ENCODE peak calls at places on chromosome 1, in eight cellular contexts. K is SW480; S is activated T-helper 1 cell treated with anti-CD3 and anti-CD28 coated beads, Interleukin-12 subunit alpha, Interleukin-12 subunit beta, Interleukin-2, Interleukin-4 antibody, amounts not matched to agents 30 ng/mL and 10 ng/mL and 1 ng/mL, durations not matched to agents 14 hours and 24 hours and 36 hours; R is activated CD4-positive, alpha-beta T cell treated with anti-CD3 and anti-CD28 coated beads, Interleukin-2, amount 10 ng/mL, durations not matched to agents 7 days and 5 days; V is HS-27A; Z is fibroblast of lung; J is stimulated activated CD8-positive, alpha-beta memory T cell treated with anti-CD3 and anti-CD28 coated beads, Interleukin-12 subunit alpha, Interleukin-12 subunit beta, amount 100 ng/mL, for 4 hours; F is stimulated activated CD4-positive, alpha-beta T cell treated with anti-CD3 and anti-CD28 coated beads, Interleukin-1b, Interleukin-23, amount 100 ng/mL, for 1 hour. X is an unnamed sample.

GRCh38 chr1:6475381-6476133 is 9.6 kb upstream of the TNFRSF25 start:
- DNase-seq in K (peak), S (peak), R (peak), V (no peak), Z (no peak), J (peak), F (peak), X (no peak)

GRCh38 chr1:65267291-65268087 is 41.9 kb upstream of the DNAJC6 start:
- DNase-seq in K (no peak), S (no peak), R (no peak), V (no peak), Z (no peak), J (no peak), F (no peak), X (no peak)

GRCh38 chr1:164932580-164932979 is 373.6 kb downstream of the PBX1 start:
- DNase-seq in K (no peak), S (no peak), R (no peak), V (no peak), Z (no peak), J (no peak), F (no peak), X (no peak)

GRCh38 chr1:58618303-58618702 is 41.3 kb upstream of the TACSTD2 start:
- DNase-seq in K (peak), S (no peak), R (peak), V (peak), Z (peak), J (no peak), F (no peak), X (peak)

GRCh38 chr1:243621973-243622372 is 228.1 kb downstream of the AKT3 start:
- DNase-seq in K (no peak), S (no peak), R (no peak), V (no peak), Z (peak), J (no peak), F (no peak), X (no peak)

GRCh38 chr1:25148673-25149300 is 83.5 kb downstream of the SYF2 start:
- DNase-seq in K (peak), S (peak), R (peak), V (no peak), Z (peak), J (no peak), F (no peak), X (no peak)

GRCh38 chr1:19639999-19640362 is 4.1 kb upstream of the NBL1 start:
- DNase-seq in K (no peak), S (no peak), R (no peak), V (no peak), Z (no peak), J (no peak), F (no peak), X (no peak)

GRCh38 chr1:168223681-168224515 is 1.9 kb upstream of the SFT2D2 start:
- DNase-seq in K (no peak), S (no peak), R (no peak), V (no peak), Z (no peak), J (no peak), F (no peak), X (no peak)

GRCh38 chr1:160726498-160727391 is 12.3 kb upstream of the SLAMF7 start:
- DNase-seq in K (peak), S (no peak), R (peak), V (no peak), Z (peak), J (no peak), F (no peak), X (no peak)

GRCh38 chr1:56073614-56074356 is 505.6 kb downstream of the PLPP3 start:
- DNase-seq in K (no peak), S (no peak), R (no peak), V (no peak), Z (peak), J (no peak), F (no peak), X (peak)

GRCh38 chr1:150973826-150974579 is 632 bp downstream of the CERS2 start:
- DNase-seq in K (peak), S (peak), R (peak), V (no peak), Z (peak), J (peak), F (no peak), X (no peak)

GRCh38 chr1:242579528-242580235 is 55.2 kb upstream of the PLD5 start:
- DNase-seq in K (no peak), S (no peak), R (no peak), V (no peak), Z (no peak), J (no peak), F (no peak), X (no peak)

GRCh38 chr1:117708323-117709288 is 102.8 kb downstream of the TENT5C start:
- DNase-seq in K (no peak), S (no peak), R (no peak), V (no peak), Z (no peak), J (no peak), F (no peak), X (no peak)

GRCh38 chr1:88068407-88068806 is 615.7 kb upstream of the PKN2 start:
- DNase-seq in K (no peak), S (no peak), R (no peak), V (no peak), Z (no peak), J (no peak), F (no peak), X (no peak)

GRCh38 chr1:238745069-238745468 is 641.3 kb upstream of the CHRM3 start:
- DNase-seq in K (no peak), S (no peak), R (no peak), V (no peak), Z (no peak), J (no peak), F (no peak), X (no peak)

GRCh38 chr1:29460211-29460610 is 223.9 kb downstream of the PTPRU start:
- DNase-seq in K (no peak), S (no peak), R (no peak), V (no peak), Z (no peak), J (no peak), F (no peak), X (no peak)

GRCh38 chr1:119005870-119006405 is 17.8 kb upstream of the TBX15 start:
- DNase-seq in K (no peak), S (no peak), R (no peak), V (no peak), Z (no peak), J (no peak), F (no peak), X (no peak)

GRCh38 chr1:151975311-151976014 is 18.2 kb downstream of the S100A10 start:
- DNase-seq in K (no peak), S (no peak), R (no peak), V (no peak), Z (no peak), J (no peak), F (no peak), X (no peak)

GRCh38 chr1:114112775-114113174 is 40.9 kb downstream of the SYT6 start:
- DNase-seq in K (no peak), S (no peak), R (no peak), V (no peak), Z (no peak), J (no peak), F (no peak), X (no peak)

GRCh38 chr1:236681184-236681583 is 5.1 kb upstream of the ACTN2 start:
- DNase-seq in K (no peak), S (no peak), R (no peak), V (no peak), Z (no peak), J (no peak), F (no peak), X (no peak)

GRCh38 chr1:201450721-201451291 is 18.2 kb downstream of the PHLDA3 start:
- DNase-seq in K (peak), S (peak), R (no peak), V (no peak), Z (peak), J (no peak), F (no peak), X (peak)

GRCh38 chr1:3399732-3400131 is 54.7 kb upstream of the ARHGEF16 start:
- DNase-seq in K (no peak), S (no peak), R (no peak), V (no peak), Z (peak), J (no peak), F (no peak), X (no peak)

GRCh38 chr1:185345913-185346717 is 29.1 kb upstream of the IVNS1ABP start:
- DNase-seq in K (no peak), S (no peak), R (no peak), V (no peak), Z (no peak), J (no peak), F (no peak), X (no peak)

GRCh38 chr1:70442486-70442885 is 31.4 kb downstream of the CTH start:
- DNase-seq in K (no peak), S (no peak), R (no peak), V (no peak), Z (no peak), J (no peak), F (no peak), X (no peak)

GRCh38 chr1:84996846-84997666 is at the start of gene MCOLN2:
- DNase-seq in K (peak), S (peak), R (peak), V (no peak), Z (peak), J (peak), F (no peak), X (no peak)

GRCh38 chr1:151713874-151714273 is 2.7 kb downstream of the CELF3 start:
- DNase-seq in K (no peak), S (no peak), R (no peak), V (no peak), Z (no peak), J (no peak), F (no peak), X (no peak)

GRCh38 chr1:41366428-41367101 is 5.3 kb downstream of the FOXO6 start:
- DNase-seq in K (no peak), S (no peak), R (peak), V (no peak), Z (no peak), J (peak), F (no peak), X (no peak)

GRCh38 chr1:242784807-242785206 is 260.3 kb upstream of the PLD5 start:
- DNase-seq in K (no peak), S (no peak), R (no peak), V (peak), Z (peak), J (no peak), F (no peak), X (no peak)

GRCh38 chr1:246559310-246559709 is 6.8 kb downstream of the TFB2M start:
- DNase-seq in K (no peak), S (no peak), R (no peak), V (no peak), Z (no peak), J (no peak), F (no peak), X (no peak)

GRCh38 chr1:152442291-152442690 is 28.2 kb upstream of the CRNN start:
- DNase-seq in K (no peak), S (no peak), R (no peak), V (no peak), Z (no peak), J (no peak), F (no peak), X (no peak)

GRCh38 chr1:207647966-207648906 is 3.3 kb downstream of the CR1L start:
- DNase-seq in K (no peak), S (no peak), R (no peak), V (no peak), Z (no peak), J (no peak), F (no peak), X (no peak)

GRCh38 chr1:35748326-35748725 is 21.5 kb downstream of the CLSPN start:
- DNase-seq in K (no peak), S (no peak), R (no peak), V (no peak), Z (peak), J (no peak), F (no peak), X (no peak)

GRCh38 chr1:55593299-55593698 is 378.1 kb upstream of the USP24 start:
- DNase-seq in K (no peak), S (no peak), R (no peak), V (no peak), Z (no peak), J (no peak), F (no peak), X (no peak)

GRCh38 chr1:37612186-37612585 is 16.4 kb upstream of the GNL2 start:
- DNase-seq in K (no peak), S (no peak), R (no peak), V (no peak), Z (no peak), J (no peak), F (no peak), X (no peak)

GRCh38 chr1:25735956-25736529 is 64.0 kb upstream of the SELENON start:
- DNase-seq in K (no peak), S (no peak), R (no peak), V (no peak), Z (no peak), J (no peak), F (no peak), X (no peak)

GRCh38 chr1:39902121-39902807 is 547 bp upstream of the MYCL start:
- DNase-seq in K (peak), S (peak), R (peak), V (no peak), Z (peak), J (peak), F (peak), X (no peak)

GRCh38 chr1:171310661-171311087 is 3.3 kb upstream of the FMO4 start:
- DNase-seq in K (no peak), S (no peak), R (no peak), V (no peak), Z (no peak), J (no peak), F (no peak), X (no peak)

GRCh38 chr1:220908757-220909156 is 29.5 kb downstream of the HLX start:
- DNase-seq in K (peak), S (no peak), R (no peak), V (no peak), Z (no peak), J (no peak), F (no peak), X (no peak)

GRCh38 chr1:201032408-201032807 is 8.9 kb upstream of the KIF21B start:
- DNase-seq in K (no peak), S (no peak), R (no peak), V (no peak), Z (no peak), J (no peak), F (no peak), X (no peak)

GRCh38 chr1:82759035-82759434 is 958.3 kb downstream of the ADGRL2 start:
- DNase-seq in K (no peak), S (no peak), R (no peak), V (no peak), Z (no peak), J (no peak), F (no peak), X (no peak)

X was measured in BJ.